ENCODE peak calls at places on chromosomes 11 and 22, in nine cellular contexts. J is fibroblast of mammary gland, K is nephron progenitor cell, H is ovary, O is BJ, R is heart left ventricle, L is activated B cell treated with CpG ODN at 0.5 μM for 24 hours, U is stomach, N is PC-3. D is an unnamed sample.

GRCh38 chr22:23569291-23569690 is 10.8 kb downstream of the IGLL1 start:
- DNase-seq in O (no peak), K (no peak), J (no peak), L (no peak), U (no peak), N (no peak), R (no peak), H (no peak), D (no peak)

GRCh38 chr22:36125434-36125833 is 35.1 kb downstream of the APOL3 start:
- DNase-seq in K (no peak), U (no peak), O (no peak), H (no peak), N (no peak), L (no peak), R (no peak), J (no peak), D (no peak)

GRCh38 chr11:1458340-1459218 is 28.0 kb downstream of the MOB2 start:
- DNase-seq in J (peak; percentile 22), H (peak; percentile 86), N (peak; percentile 4), R (peak; percentile 63), O (no peak), L (no peak), K (peak; percentile 62), U (peak; percentile 82), D (peak; percentile 77)

GRCh38 chr11:104837969-104838639 is 60.2 kb downstream of the CASP12 start:
- DNase-seq in R (no peak), L (no peak), U (no peak), N (no peak), J (no peak), O (no peak), H (no peak), K (no peak), D (no peak)

GRCh38 chr11:68342459-68343158 is 30.2 kb downstream of the LRP5 start:
- DNase-seq in U (peak; percentile 60), O (no peak), N (peak; percentile 77), L (no peak), H (no peak), R (no peak), K (no peak), J (no peak), D (no peak)

GRCh38 chr11:112874959-112875358 is 86.3 kb upstream of the NCAM1 start:
- DNase-seq in U (no peak), R (no peak), K (no peak), O (no peak), L (no peak), H (no peak), N (no peak), J (no peak), D (no peak)

GRCh38 chr11:129813216-129813791 is 2.3 kb upstream of the TMEM45B start:
- DNase-seq in N (no peak), K (no peak), R (no peak), O (no peak), H (no peak), J (no peak), L (no peak), U (no peak), D (no peak)

GRCh38 chr22:44427506-44428470 is 70.2 kb downstream of the RTL6 start:
- DNase-seq in N (no peak), J (no peak), U (no peak), K (no peak), O (no peak), R (no peak), H (no peak), L (no peak), D (no peak)

GRCh38 chr22:41237707-41238569 is 2.8 kb downstream of the CHADL start:
- DNase-seq in J (peak; percentile 26), N (peak; percentile 71), U (peak; percentile 88), L (peak; percentile 78), K (peak; percentile 70), H (peak; percentile 53), R (peak; percentile 82), O (no peak), D (peak; percentile 66)

GRCh38 chr11:121328967-121329653 is 36.5 kb downstream of the SC5D start:
- DNase-seq in O (no peak), J (no peak), L (no peak), N (no peak), U (no peak), K (no peak), R (no peak), H (no peak), D (no peak)

GRCh38 chr11:76083563-76084451 is 122.5 kb downstream of the WNT11 start:
- DNase-seq in L (no peak), R (no peak), J (peak; percentile 70), H (no peak), K (no peak), O (no peak), U (no peak), N (peak; percentile 67), D (no peak)

GRCh38 chr11:131065435-131066295 is 149.4 kb upstream of the SNX19 start:
- DNase-seq in O (no peak), J (no peak), U (no peak), H (no peak), R (no peak), L (no peak), N (no peak), K (no peak), D (peak; percentile 37)

DNA sequence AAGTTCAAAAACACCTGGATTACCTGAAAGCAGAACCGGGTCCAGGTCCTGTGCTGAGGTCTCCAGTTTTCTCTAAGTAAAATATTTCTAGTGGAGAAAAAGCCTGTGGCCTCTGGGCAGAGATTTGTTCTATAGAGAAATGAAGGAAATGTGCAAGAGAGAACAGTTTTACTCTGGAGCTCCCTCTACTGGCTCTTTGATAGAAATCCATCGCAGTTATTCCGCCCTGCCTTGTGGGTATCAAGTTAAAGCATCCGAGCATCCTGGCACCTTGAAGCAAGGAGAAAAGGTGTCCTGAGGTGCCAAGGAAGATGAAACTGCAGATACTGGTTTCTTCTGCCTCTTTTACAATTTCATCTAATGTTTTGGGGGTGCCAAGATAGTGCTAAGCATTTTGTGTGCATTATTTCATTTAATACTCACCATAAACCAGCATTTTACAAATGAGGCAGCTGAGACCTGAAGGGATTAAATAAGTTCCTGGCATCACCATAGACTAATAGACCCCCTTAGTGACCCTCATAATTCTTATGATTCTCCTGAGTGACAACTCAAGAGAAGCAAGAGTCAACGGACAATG is 113.1 kb upstream of the HSD17B12 start:
- DNase-seq in J (peak; percentile 66), R (no peak), K (no peak), H (no peak), U (no peak), L (no peak), O (no peak), N (peak; percentile 63), D (no peak)
- TF ChIP-seq CTCF in J (peak; percentile 76), R (peak; percentile 62), K (peak; percentile 74), H (peak; percentile 46), U (no peak), L (no peak), O (peak; percentile 78), N (peak; percentile 72), D (peak; percentile 78)

GRCh38 chr22:31627223-31627731 is 34.7 kb downstream of the PISD start:
- DNase-seq in O (no peak), K (no peak), J (no peak), U (peak; percentile 37), N (no peak), L (no peak), R (no peak), H (peak; percentile 53), D (no peak)

GRCh38 chr22:31630331-31631329 is 31.4 kb downstream of the PISD start:
- DNase-seq in H (peak; percentile 79), K (peak; percentile 88), R (peak; percentile 87), L (peak; percentile 83), N (peak; percentile 71), U (peak; percentile 79), J (peak; percentile 70), O (no peak), D (peak; percentile 90)

GRCh38 chr22:31628362-31628761 is 33.7 kb downstream of the PISD start:
- DNase-seq in J (no peak), U (no peak), K (no peak), L (no peak), R (no peak), O (no peak), H (no peak), N (no peak), D (no peak)

GRCh38 chr22:31629741-31630184 is 32.3 kb downstream of the PISD start:
- DNase-seq in R (no peak), L (no peak), U (no peak), O (no peak), N (no peak), K (no peak), H (no peak), J (no peak), D (no peak)

DNA sequence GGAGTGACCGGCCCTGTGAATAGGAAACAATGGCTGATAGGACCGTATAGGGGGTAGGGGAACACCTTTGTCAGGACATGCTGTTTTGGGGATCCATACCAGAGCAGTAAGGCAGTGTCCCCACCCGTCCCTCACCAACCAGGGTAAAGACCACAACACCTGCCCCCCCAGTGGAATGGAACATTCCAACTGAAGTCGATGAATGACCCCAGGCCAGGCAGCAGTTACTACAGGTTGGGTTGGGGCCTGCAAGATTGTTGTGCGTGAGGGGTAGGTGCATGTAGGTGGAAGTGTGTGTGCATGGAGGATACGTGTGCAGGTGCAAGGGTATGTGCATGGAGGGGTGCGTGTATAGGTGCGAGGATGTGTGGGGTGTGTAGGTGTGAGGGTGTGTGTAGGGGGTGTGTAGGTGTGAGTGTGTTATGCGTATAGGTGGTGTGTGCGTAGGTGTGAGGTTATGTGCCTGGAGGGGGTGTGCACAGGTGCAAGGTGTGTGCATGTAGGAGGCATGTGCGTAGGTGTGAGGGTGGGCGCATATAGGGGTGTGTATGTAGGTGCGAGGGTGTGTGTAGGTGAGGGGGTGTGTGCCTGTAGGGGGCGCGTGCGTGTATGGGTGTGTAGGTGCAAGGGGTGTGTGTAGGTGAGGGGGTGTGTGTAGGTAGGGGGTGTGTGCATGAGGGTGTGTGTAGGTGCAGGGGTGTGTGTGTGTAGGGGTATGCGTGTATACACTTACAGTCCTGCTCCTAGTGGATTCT is 32.9 kb downstream of the PISD start:
- DNase-seq in U (no peak), O (no peak), H (no peak), K (no peak), R (no peak), L (no peak), J (no peak), N (no peak), D (no peak)
- TF ChIP-seq CTCF in U (no peak), O (no peak), H (no peak), K (no peak), R (no peak), L (no peak), J (no peak), N (peak; percentile 30), D (no peak)

DNA sequence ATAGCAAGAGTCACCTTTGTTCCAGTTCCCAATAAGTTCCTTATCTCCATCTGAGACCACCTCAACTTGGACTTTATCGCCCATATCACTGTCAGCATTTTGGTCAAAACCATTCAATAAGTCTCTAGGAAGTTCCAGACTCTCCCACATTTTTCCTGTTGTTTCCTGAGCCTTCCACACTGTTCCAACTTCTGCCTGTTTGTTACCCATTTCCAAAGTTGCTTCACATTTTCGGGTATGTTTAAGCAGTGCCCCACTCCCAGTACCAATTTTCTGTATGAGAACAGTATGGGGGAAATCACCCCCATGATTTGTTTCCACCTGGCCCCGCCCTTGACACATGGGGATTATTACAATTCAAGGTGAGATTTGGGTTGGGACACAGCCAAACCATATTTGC is 26.7 kb downstream of the BCL2L13 start:
- DNase-seq in R (no peak), K (no peak), O (no peak), J (no peak), U (no peak), H (no peak), L (no peak), N (no peak), D (no peak)
- TF ChIP-seq CTCF in R (no peak), K (no peak), O (no peak), J (no peak), U (no peak), H (no peak), L (no peak), N (no peak), D (no peak)

GRCh38 chr11:34356918-34357645 is 728 bp downstream of the ABTB2 start:
- DNase-seq in R (peak; percentile 77), K (peak; percentile 72), U (peak; percentile 63), O (no peak), J (peak; percentile 55), L (peak; percentile 48), H (peak; percentile 47), N (peak; percentile 52), D (peak; percentile 73)
- TF ChIP-seq CTCF in R (no peak), K (no peak), U (no peak), O (no peak), J (no peak), L (no peak), H (no peak), N (no peak), D (no peak)